ENCODE peak calls at places on chromosomes 4 and X, in six cellular contexts. One of them, this sample, is unnamed.

GRCh38 chr4:87465739-87466366 is 43.5 kb downstream of the NUDT9 start:
- DNase-seq in fibroblast of mammary gland: peak; percentile 72
- DNase-seq in GM12865: peak; percentile 57
- DNase-seq in fibroblast of lung: peak; percentile 79
- DNase-seq in cardiac muscle cell: peak; percentile 40
- DNase-seq in AG04449: peak; percentile 23
- DNase-seq in this sample: peak; percentile 40

GRCh38 chrX:74449322-74449936 is 28.1 kb downstream of the SLC16A2 start:
- DNase-seq in fibroblast of lung: no peak
- DNase-seq in AG04449: no peak
- DNase-seq in cardiac muscle cell: no peak
- DNase-seq in fibroblast of mammary gland: no peak
- DNase-seq in GM12865: no peak
- DNase-seq in this sample: no peak

GRCh38 chr4:110849461-110849860 is 226.6 kb upstream of the PITX2 start:
- DNase-seq in AG04449: no peak
- DNase-seq in cardiac muscle cell: no peak
- DNase-seq in GM12865: no peak
- DNase-seq in fibroblast of mammary gland: no peak
- DNase-seq in fibroblast of lung: no peak
- DNase-seq in this sample: no peak

GRCh38 chr4:151228196-151229119 is 48.5 kb upstream of the PRSS48 start:
- DNase-seq in AG04449: no peak
- DNase-seq in GM12865: no peak
- DNase-seq in fibroblast of lung: peak; percentile 90
- DNase-seq in fibroblast of mammary gland: peak; percentile 75
- DNase-seq in cardiac muscle cell: no peak
- DNase-seq in this sample: no peak

GRCh38 chrX:18714910-18715309 is 7.5 kb downstream of the PPEF1 start:
- DNase-seq in GM12865: no peak
- DNase-seq in fibroblast of lung: no peak
- DNase-seq in AG04449: no peak
- DNase-seq in cardiac muscle cell: no peak
- DNase-seq in fibroblast of mammary gland: no peak
- DNase-seq in this sample: no peak

GRCh38 chrX:110281377-110281776 is 36.5 kb downstream of the AMMECR1 start:
- DNase-seq in fibroblast of lung: no peak
- DNase-seq in cardiac muscle cell: no peak
- DNase-seq in GM12865: no peak
- DNase-seq in AG04449: no peak
- DNase-seq in fibroblast of mammary gland: no peak
- DNase-seq in this sample: no peak

GRCh38 chr4:89110541-89110985 is 770 bp upstream of the TIGD2 start:
- DNase-seq in GM12865: no peak
- DNase-seq in cardiac muscle cell: no peak
- DNase-seq in AG04449: no peak
- DNase-seq in fibroblast of mammary gland: no peak
- DNase-seq in fibroblast of lung: no peak
- DNase-seq in this sample: no peak

GRCh38 chrX:96480081-96480480 is 204.6 kb upstream of the DIAPH2 start:
- DNase-seq in AG04449: no peak
- DNase-seq in cardiac muscle cell: no peak
- DNase-seq in GM12865: no peak
- DNase-seq in fibroblast of lung: peak; percentile 31
- DNase-seq in fibroblast of mammary gland: peak; percentile 79
- DNase-seq in this sample: no peak

GRCh38 chrX:13009256-13009655 is 34.3 kb downstream of the TMSB4X start:
- DNase-seq in fibroblast of lung: no peak
- DNase-seq in cardiac muscle cell: no peak
- DNase-seq in fibroblast of mammary gland: no peak
- DNase-seq in GM12865: no peak
- DNase-seq in AG04449: no peak
- DNase-seq in this sample: no peak

GRCh38 chr4:121819216-121819980 is 4.3 kb downstream of the CCNA2 start:
- DNase-seq in cardiac muscle cell: no peak
- DNase-seq in GM12865: no peak
- DNase-seq in fibroblast of lung: peak; percentile 18
- DNase-seq in fibroblast of mammary gland: no peak
- DNase-seq in AG04449: no peak
- DNase-seq in this sample: no peak

GRCh38 chr4:153619811-153620210 is 64.3 kb upstream of the TLR2 start:
- DNase-seq in GM12865: no peak
- DNase-seq in cardiac muscle cell: no peak
- DNase-seq in fibroblast of mammary gland: no peak
- DNase-seq in fibroblast of lung: no peak
- DNase-seq in AG04449: no peak
- DNase-seq in this sample: no peak

GRCh38 chr4:10086506-10087120 is 30.0 kb downstream of the WDR1 start:
- DNase-seq in fibroblast of lung: no peak
- DNase-seq in AG04449: no peak
- DNase-seq in GM12865: no peak
- DNase-seq in cardiac muscle cell: no peak
- DNase-seq in fibroblast of mammary gland: no peak
- DNase-seq in this sample: no peak

GRCh38 chr4:72302981-72303704 is 265.9 kb downstream of the ADAMTS3 start:
- DNase-seq in fibroblast of lung: peak; percentile 50
- DNase-seq in fibroblast of mammary gland: peak; percentile 47
- DNase-seq in AG04449: no peak
- DNase-seq in cardiac muscle cell: peak; percentile 70
- DNase-seq in GM12865: peak; percentile 54
- DNase-seq in this sample: no peak

GRCh38 chrX:39149761-39150160 is 348.5 kb downstream of the MID1IP1 start:
- DNase-seq in AG04449: no peak
- DNase-seq in cardiac muscle cell: peak; percentile 85
- DNase-seq in fibroblast of mammary gland: peak; percentile 55
- DNase-seq in GM12865: peak; percentile 68
- DNase-seq in fibroblast of lung: peak; percentile 74
- DNase-seq in this sample: peak; percentile 21

GRCh38 chrX:95076449-95076848 is 1402.4 kb downstream of the FAM133A start:
- DNase-seq in fibroblast of lung: no peak
- DNase-seq in cardiac muscle cell: peak; percentile 37
- DNase-seq in fibroblast of mammary gland: peak; percentile 60
- DNase-seq in AG04449: no peak
- DNase-seq in GM12865: peak; percentile 26
- DNase-seq in this sample: peak; percentile 1

GRCh38 chrX:5681159-5681558 is 547.5 kb downstream of the NLGN4X start:
- DNase-seq in AG04449: no peak
- DNase-seq in cardiac muscle cell: no peak
- DNase-seq in GM12865: peak; percentile 1
- DNase-seq in fibroblast of mammary gland: peak; percentile 0
- DNase-seq in fibroblast of lung: no peak
- DNase-seq in this sample: no peak

GRCh38 chr4:169185133-169185956 is 85.4 kb downstream of the SH3RF1 start:
- DNase-seq in fibroblast of mammary gland: no peak
- DNase-seq in AG04449: no peak
- DNase-seq in fibroblast of lung: no peak
- DNase-seq in cardiac muscle cell: no peak
- DNase-seq in GM12865: no peak
- DNase-seq in this sample: no peak

GRCh38 chrX:9164535-9165425 is 130.9 kb upstream of the FAM9B start:
- DNase-seq in fibroblast of mammary gland: peak; percentile 29
- DNase-seq in GM12865: no peak
- DNase-seq in cardiac muscle cell: no peak
- DNase-seq in AG04449: no peak
- DNase-seq in fibroblast of lung: peak; percentile 57
- DNase-seq in this sample: no peak
- H3K4me3 ChIP-seq in fibroblast of mammary gland: no peak overlapping the region
- H3K4me3 ChIP-seq in GM12865: no peak overlapping the region
- H3K4me3 ChIP-seq in cardiac muscle cell: no peak overlapping the region
- H3K4me3 ChIP-seq in AG04449: no peak overlapping the region
- H3K4me3 ChIP-seq in fibroblast of lung: no peak overlapping the region
- H3K4me3 ChIP-seq in this sample: no peak overlapping the region

GRCh38 chrX:85109235-85109634 is 105.6 kb downstream of the APOOL start:
- DNase-seq in fibroblast of lung: no peak
- DNase-seq in AG04449: no peak
- DNase-seq in GM12865: peak; percentile 11
- DNase-seq in cardiac muscle cell: no peak
- DNase-seq in fibroblast of mammary gland: peak; percentile 19
- DNase-seq in this sample: no peak
- TF ChIP-seq CTCF in fibroblast of lung: peak; percentile 22
- TF ChIP-seq CTCF in AG04449: no peak
- TF ChIP-seq CTCF in GM12865: peak; percentile 29
- TF ChIP-seq CTCF in cardiac muscle cell: peak; percentile 30
- TF ChIP-seq CTCF in fibroblast of mammary gland: peak; percentile 46
- TF ChIP-seq CTCF in this sample: peak; percentile 68

GRCh38 chrX:10631416-10632145 is 11.2 kb upstream of the MID1 start:
- DNase-seq in fibroblast of mammary gland: peak; percentile 14
- DNase-seq in AG04449: no peak
- DNase-seq in fibroblast of lung: no peak
- DNase-seq in cardiac muscle cell: no peak
- DNase-seq in GM12865: no peak
- DNase-seq in this sample: no peak
- H3K4me3 ChIP-seq in fibroblast of mammary gland: no peak overlapping the region
- H3K4me3 ChIP-seq in AG04449: no peak overlapping the region
- H3K4me3 ChIP-seq in fibroblast of lung: no peak overlapping the region
- H3K4me3 ChIP-seq in cardiac muscle cell: no peak overlapping the region
- H3K4me3 ChIP-seq in GM12865: no peak overlapping the region
- H3K4me3 ChIP-seq in this sample: no peak overlapping the region

DNA sequence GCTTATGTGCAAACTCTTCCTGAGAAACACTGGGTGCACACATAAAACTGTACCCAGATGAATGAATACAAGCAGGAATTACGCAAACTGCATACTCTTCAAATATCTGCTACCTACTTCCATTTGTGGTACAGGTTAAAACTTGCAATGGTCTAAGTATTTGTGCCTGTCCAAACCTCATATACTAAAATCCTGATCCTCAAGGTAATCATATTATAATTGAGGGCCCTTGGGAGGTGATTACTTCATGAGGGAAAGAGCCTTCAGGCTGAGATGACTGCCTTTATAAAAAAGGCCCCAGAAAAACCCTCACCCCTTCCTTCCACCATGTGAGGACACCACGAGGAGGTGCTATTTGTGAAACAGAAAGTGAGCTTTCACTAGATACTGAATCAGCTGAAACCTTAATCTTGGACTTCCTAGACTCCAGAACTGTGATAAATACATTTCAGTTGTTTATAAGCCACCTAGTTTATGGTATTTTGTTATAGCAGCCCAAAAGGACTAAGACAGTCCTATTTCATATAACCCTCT is 1977.2 kb downstream of the PCDH7 start:
- DNase-seq in AG04449: no peak
- DNase-seq in GM12865: no peak
- DNase-seq in cardiac muscle cell: no peak
- DNase-seq in fibroblast of mammary gland: no peak
- DNase-seq in fibroblast of lung: no peak
- DNase-seq in this sample: no peak
- TF ChIP-seq CTCF in AG04449: no peak
- TF ChIP-seq CTCF in GM12865: no peak
- TF ChIP-seq CTCF in cardiac muscle cell: no peak
- TF ChIP-seq CTCF in fibroblast of mammary gland: no peak
- TF ChIP-seq CTCF in fibroblast of lung: no peak
- TF ChIP-seq CTCF in this sample: no peak

DNA sequence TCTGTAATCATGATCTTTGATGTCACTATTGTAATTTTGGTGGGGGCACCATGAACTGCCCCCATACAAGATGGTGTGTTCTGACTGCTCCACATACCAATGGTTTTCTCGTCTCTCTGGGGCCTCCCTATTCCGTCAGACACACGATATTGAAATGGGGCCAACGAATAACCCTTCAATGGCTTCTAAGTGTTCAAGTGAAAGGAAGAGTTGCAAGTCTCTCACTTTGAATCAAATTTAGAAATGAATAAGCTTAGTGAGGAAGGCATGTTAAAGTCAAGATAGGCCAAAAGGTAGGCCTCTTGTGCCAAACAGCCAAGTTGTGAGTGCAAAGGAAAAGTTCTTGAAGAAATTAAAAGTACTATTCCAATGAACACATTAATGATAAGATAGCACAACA is 205.4 kb downstream of the SPRY1 start:
- DNase-seq in fibroblast of lung: no peak
- DNase-seq in fibroblast of mammary gland: no peak
- DNase-seq in AG04449: no peak
- DNase-seq in GM12865: no peak
- DNase-seq in cardiac muscle cell: no peak
- DNase-seq in this sample: no peak
- H3K4me3 ChIP-seq in fibroblast of lung: no peak overlapping the region
- H3K4me3 ChIP-seq in fibroblast of mammary gland: no peak overlapping the region
- H3K4me3 ChIP-seq in AG04449: no peak overlapping the region
- H3K4me3 ChIP-seq in GM12865: no peak overlapping the region
- H3K4me3 ChIP-seq in cardiac muscle cell: no peak overlapping the region
- H3K4me3 ChIP-seq in this sample: no peak overlapping the region

GRCh38 chrX:26649534-26649933 is 433.6 kb downstream of the MAGEB5 start:
- DNase-seq in GM12865: peak; percentile 43
- DNase-seq in AG04449: no peak
- DNase-seq in fibroblast of mammary gland: peak; percentile 22
- DNase-seq in fibroblast of lung: peak; percentile 28
- DNase-seq in cardiac muscle cell: peak; percentile 28
- DNase-seq in this sample: no peak
- TF ChIP-seq CTCF in GM12865: peak; percentile 42
- TF ChIP-seq CTCF in AG04449: no peak
- TF ChIP-seq CTCF in fibroblast of mammary gland: peak; percentile 47
- TF ChIP-seq CTCF in fibroblast of lung: peak; percentile 46
- TF ChIP-seq CTCF in cardiac muscle cell: peak; percentile 24
- TF ChIP-seq CTCF in this sample: peak; percentile 30